ENCODE peak calls at places on chromosomes 16 and 17, in eight cellular contexts. One of them, this sample, is unnamed.
A peak's percentile ranks its signal among the peaks of the same experiment; 100 is the strongest.

GRCh38 chr16:89020068-89020924 is 43.3 kb upstream of the CBFA2T3 start:
- DNase-seq in iPS DF 19.7: no peak
- DNase-seq in stimulated activated CD4-positive, alpha-beta T cell treated with anti-CD3 and anti-CD28 coated beads, Interleukin-4, amount 100 ng/mL, for 1 hour: no peak
- DNase-seq in hepatocyte: no peak
- DNase-seq in T-helper 1 cell: peak; percentile 93
- DNase-seq in activated T-cell treated with anti-CD3 and anti-CD28 coated beads for 1 hour: no peak
- DNase-seq in occipital lobe: no peak
- DNase-seq in HFF-Myc: no peak
- DNase-seq in this sample: no peak

GRCh38 chr16:31004658-31005057 is 5.8 kb downstream of the STX1B start:
- DNase-seq in iPS DF 19.7: no peak
- DNase-seq in stimulated activated CD4-positive, alpha-beta T cell treated with anti-CD3 and anti-CD28 coated beads, Interleukin-4, amount 100 ng/mL, for 1 hour: no peak
- DNase-seq in hepatocyte: no peak
- DNase-seq in T-helper 1 cell: no peak
- DNase-seq in activated T-cell treated with anti-CD3 and anti-CD28 coated beads for 1 hour: no peak
- DNase-seq in occipital lobe: no peak
- DNase-seq in HFF-Myc: no peak
- DNase-seq in this sample: no peak

GRCh38 chr17:42459256-42459982 is 741 bp downstream of the ATP6V0A1 start:
- DNase-seq in iPS DF 19.7: no peak
- DNase-seq in stimulated activated CD4-positive, alpha-beta T cell treated with anti-CD3 and anti-CD28 coated beads, Interleukin-4, amount 100 ng/mL, for 1 hour: peak; percentile 25
- DNase-seq in hepatocyte: peak; percentile 81
- DNase-seq in T-helper 1 cell: peak; percentile 20
- DNase-seq in activated T-cell treated with anti-CD3 and anti-CD28 coated beads for 1 hour: no peak
- DNase-seq in occipital lobe: peak; percentile 41
- DNase-seq in HFF-Myc: no peak
- DNase-seq in this sample: peak; percentile 61

GRCh38 chr16:79582789-79583188 is 17.7 kb downstream of the MAF start:
- DNase-seq in iPS DF 19.7: no peak
- DNase-seq in stimulated activated CD4-positive, alpha-beta T cell treated with anti-CD3 and anti-CD28 coated beads, Interleukin-4, amount 100 ng/mL, for 1 hour: no peak
- DNase-seq in hepatocyte: no peak
- DNase-seq in T-helper 1 cell: no peak
- DNase-seq in activated T-cell treated with anti-CD3 and anti-CD28 coated beads for 1 hour: no peak
- DNase-seq in occipital lobe: no peak
- DNase-seq in HFF-Myc: no peak
- DNase-seq in this sample: no peak

GRCh38 chr16:83835972-83836566 is 28.3 kb downstream of the HSBP1 start:
- DNase-seq in iPS DF 19.7: no peak
- DNase-seq in stimulated activated CD4-positive, alpha-beta T cell treated with anti-CD3 and anti-CD28 coated beads, Interleukin-4, amount 100 ng/mL, for 1 hour: no peak
- DNase-seq in hepatocyte: no peak
- DNase-seq in T-helper 1 cell: peak; percentile 71
- DNase-seq in activated T-cell treated with anti-CD3 and anti-CD28 coated beads for 1 hour: no peak
- DNase-seq in occipital lobe: no peak
- DNase-seq in HFF-Myc: peak; percentile 57
- DNase-seq in this sample: no peak

GRCh38 chr17:8621585-8621984 is 8.9 kb downstream of the MYH10 start:
- DNase-seq in iPS DF 19.7: no peak
- DNase-seq in stimulated activated CD4-positive, alpha-beta T cell treated with anti-CD3 and anti-CD28 coated beads, Interleukin-4, amount 100 ng/mL, for 1 hour: no peak
- DNase-seq in hepatocyte: no peak
- DNase-seq in T-helper 1 cell: no peak
- DNase-seq in activated T-cell treated with anti-CD3 and anti-CD28 coated beads for 1 hour: no peak
- DNase-seq in occipital lobe: no peak
- DNase-seq in HFF-Myc: no peak
- DNase-seq in this sample: no peak

GRCh38 chr17:73133911-73134649 is 30.7 kb upstream of the SSTR2 start:
- DNase-seq in iPS DF 19.7: no peak
- DNase-seq in stimulated activated CD4-positive, alpha-beta T cell treated with anti-CD3 and anti-CD28 coated beads, Interleukin-4, amount 100 ng/mL, for 1 hour: no peak
- DNase-seq in hepatocyte: no peak
- DNase-seq in T-helper 1 cell: no peak
- DNase-seq in activated T-cell treated with anti-CD3 and anti-CD28 coated beads for 1 hour: no peak
- DNase-seq in occipital lobe: no peak
- DNase-seq in HFF-Myc: no peak
- DNase-seq in this sample: no peak

GRCh38 chr16:51327001-51327400 is 175.9 kb upstream of the SALL1 start:
- DNase-seq in iPS DF 19.7: no peak
- DNase-seq in stimulated activated CD4-positive, alpha-beta T cell treated with anti-CD3 and anti-CD28 coated beads, Interleukin-4, amount 100 ng/mL, for 1 hour: no peak
- DNase-seq in hepatocyte: no peak
- DNase-seq in T-helper 1 cell: no peak
- DNase-seq in activated T-cell treated with anti-CD3 and anti-CD28 coated beads for 1 hour: no peak
- DNase-seq in occipital lobe: no peak
- DNase-seq in HFF-Myc: peak; percentile 33
- DNase-seq in this sample: no peak

GRCh38 chr17:13597723-13598347 is 3.9 kb downstream of the HS3ST3A1 start:
- DNase-seq in iPS DF 19.7: no peak
- DNase-seq in stimulated activated CD4-positive, alpha-beta T cell treated with anti-CD3 and anti-CD28 coated beads, Interleukin-4, amount 100 ng/mL, for 1 hour: peak; percentile 18
- DNase-seq in hepatocyte: peak; percentile 64
- DNase-seq in T-helper 1 cell: peak; percentile 57
- DNase-seq in activated T-cell treated with anti-CD3 and anti-CD28 coated beads for 1 hour: no peak
- DNase-seq in occipital lobe: no peak
- DNase-seq in HFF-Myc: peak; percentile 29
- DNase-seq in this sample: no peak

GRCh38 chr16:72673118-72673517 is 374.8 kb downstream of the ZFHX3 start:
- DNase-seq in iPS DF 19.7: no peak
- DNase-seq in stimulated activated CD4-positive, alpha-beta T cell treated with anti-CD3 and anti-CD28 coated beads, Interleukin-4, amount 100 ng/mL, for 1 hour: no peak
- DNase-seq in hepatocyte: no peak
- DNase-seq in T-helper 1 cell: no peak
- DNase-seq in activated T-cell treated with anti-CD3 and anti-CD28 coated beads for 1 hour: no peak
- DNase-seq in occipital lobe: no peak
- DNase-seq in HFF-Myc: no peak
- DNase-seq in this sample: no peak

GRCh38 chr16:4415538-4416199 is 727 bp downstream of the CORO7 start:
- DNase-seq in iPS DF 19.7: no peak
- DNase-seq in stimulated activated CD4-positive, alpha-beta T cell treated with anti-CD3 and anti-CD28 coated beads, Interleukin-4, amount 100 ng/mL, for 1 hour: peak; percentile 57
- DNase-seq in hepatocyte: peak; percentile 66
- DNase-seq in T-helper 1 cell: peak; percentile 77
- DNase-seq in activated T-cell treated with anti-CD3 and anti-CD28 coated beads for 1 hour: peak; percentile 47
- DNase-seq in occipital lobe: no peak
- DNase-seq in HFF-Myc: no peak
- DNase-seq in this sample: peak; percentile 35

GRCh38 chr17:63446981-63447687 is 1.0 kb upstream of the CYB561 start:
- DNase-seq in iPS DF 19.7: no peak
- DNase-seq in stimulated activated CD4-positive, alpha-beta T cell treated with anti-CD3 and anti-CD28 coated beads, Interleukin-4, amount 100 ng/mL, for 1 hour: peak; percentile 56
- DNase-seq in hepatocyte: no peak
- DNase-seq in T-helper 1 cell: peak; percentile 34
- DNase-seq in activated T-cell treated with anti-CD3 and anti-CD28 coated beads for 1 hour: peak; percentile 17
- DNase-seq in occipital lobe: no peak
- DNase-seq in HFF-Myc: no peak
- DNase-seq in this sample: peak; percentile 68

GRCh38 chr17:29004081-29004692 is 1.6 kb downstream of the SEZ6 start:
- DNase-seq in iPS DF 19.7: no peak
- DNase-seq in stimulated activated CD4-positive, alpha-beta T cell treated with anti-CD3 and anti-CD28 coated beads, Interleukin-4, amount 100 ng/mL, for 1 hour: no peak
- DNase-seq in hepatocyte: peak; percentile 32
- DNase-seq in T-helper 1 cell: no peak
- DNase-seq in activated T-cell treated with anti-CD3 and anti-CD28 coated beads for 1 hour: no peak
- DNase-seq in occipital lobe: no peak
- DNase-seq in HFF-Myc: no peak
- DNase-seq in this sample: peak; percentile 20

GRCh38 chr16:19718624-19718965 is 524 bp downstream of the IQCK start:
- DNase-seq in iPS DF 19.7: no peak
- DNase-seq in stimulated activated CD4-positive, alpha-beta T cell treated with anti-CD3 and anti-CD28 coated beads, Interleukin-4, amount 100 ng/mL, for 1 hour: no peak
- DNase-seq in hepatocyte: peak; percentile 37
- DNase-seq in T-helper 1 cell: no peak
- DNase-seq in activated T-cell treated with anti-CD3 and anti-CD28 coated beads for 1 hour: no peak
- DNase-seq in occipital lobe: no peak
- DNase-seq in HFF-Myc: no peak
- DNase-seq in this sample: peak; percentile 44

GRCh38 chr17:82065638-82066303 is at the start of gene DUS1L:
- DNase-seq in iPS DF 19.7: no peak
- DNase-seq in stimulated activated CD4-positive, alpha-beta T cell treated with anti-CD3 and anti-CD28 coated beads, Interleukin-4, amount 100 ng/mL, for 1 hour: peak; percentile 74
- DNase-seq in hepatocyte: peak; percentile 78
- DNase-seq in T-helper 1 cell: peak; percentile 76
- DNase-seq in activated T-cell treated with anti-CD3 and anti-CD28 coated beads for 1 hour: peak; percentile 66
- DNase-seq in occipital lobe: peak; percentile 30
- DNase-seq in HFF-Myc: no peak
- DNase-seq in this sample: peak; percentile 65

GRCh38 chr17:59365383-59365981 is 34.0 kb downstream of the YPEL2 start:
- DNase-seq in iPS DF 19.7: no peak
- DNase-seq in stimulated activated CD4-positive, alpha-beta T cell treated with anti-CD3 and anti-CD28 coated beads, Interleukin-4, amount 100 ng/mL, for 1 hour: no peak
- DNase-seq in hepatocyte: peak; percentile 28
- DNase-seq in T-helper 1 cell: peak; percentile 36
- DNase-seq in activated T-cell treated with anti-CD3 and anti-CD28 coated beads for 1 hour: no peak
- DNase-seq in occipital lobe: no peak
- DNase-seq in HFF-Myc: no peak
- DNase-seq in this sample: no peak

GRCh38 chr16:87631067-87631466 is 28.8 kb downstream of the JPH3 start:
- DNase-seq in iPS DF 19.7: no peak
- DNase-seq in stimulated activated CD4-positive, alpha-beta T cell treated with anti-CD3 and anti-CD28 coated beads, Interleukin-4, amount 100 ng/mL, for 1 hour: no peak
- DNase-seq in hepatocyte: no peak
- DNase-seq in T-helper 1 cell: no peak
- DNase-seq in activated T-cell treated with anti-CD3 and anti-CD28 coated beads for 1 hour: no peak
- DNase-seq in occipital lobe: no peak
- DNase-seq in HFF-Myc: no peak
- DNase-seq in this sample: no peak